ENCODE peak calls at places on chromosomes 4 and X, in four cellular contexts. I, D, A and W are unnamed samples.

GRCh38 chrX:38260231-38260630 is 39.6 kb upstream of the SRPX start:
- DNase-seq in I (peak; percentile 6), D (no peak), A (no peak), W (peak; percentile 49)

GRCh38 chrX:72685810-72686465 is 28.2 kb downstream of the PHKA1 start:
- DNase-seq in I (no peak), D (no peak), A (no peak), W (no peak)

GRCh38 chr4:87220094-87220831 is at the start of gene KLHL8:
- DNase-seq in I (peak; percentile 86), D (peak; percentile 97), A (peak; percentile 85), W (peak; percentile 96)

GRCh38 chrX:20680998-20681397 is 414.3 kb upstream of the RPS6KA3 start:
- DNase-seq in I (no peak), D (no peak), A (no peak), W (no peak)

GRCh38 chr4:8909548-8909947 is 37.9 kb upstream of the HMX1 start:
- DNase-seq in I (no peak), D (no peak), A (no peak), W (no peak)

GRCh38 chr4:7902101-7902553 is 37.5 kb downstream of the AFAP1 start:
- DNase-seq in I (no peak), D (no peak), A (no peak), W (no peak)

GRCh38 chr4:93466440-93466839 is 362.1 kb upstream of the ATOH1 start:
- DNase-seq in I (peak; percentile 3), D (no peak), A (no peak), W (no peak)

GRCh38 chr4:159075531-159075932 is 27.3 kb upstream of the RAPGEF2 start:
- DNase-seq in I (no peak), D (no peak), A (no peak), W (no peak)

GRCh38 chr4:165788686-165789463 is 84.2 kb upstream of the TLL1 start:
- DNase-seq in I (no peak), D (no peak), A (no peak), W (no peak)

GRCh38 chr4:81218206-81218605 is 3.2 kb upstream of the PRKG2 start:
- DNase-seq in I (no peak), D (no peak), A (no peak), W (no peak)

GRCh38 chr4:182806259-182807252 is 110.6 kb downstream of the DCTD start:
- DNase-seq in I (peak; percentile 95), D (peak; percentile 87), A (peak; percentile 84), W (peak; percentile 87)

GRCh38 chrX:123077671-123078070 is 106.4 kb upstream of the GRIA3 start:
- DNase-seq in I (no peak), D (no peak), A (no peak), W (no peak)

GRCh38 chrX:26918633-26919032 is 544.5 kb downstream of the PPP4R3C start:
- DNase-seq in I (peak; percentile 8), D (no peak), A (no peak), W (peak; percentile 3)

GRCh38 chr4:145679991-145680455 is at the start of gene C4orf51:
- DNase-seq in I (no peak), D (no peak), A (no peak), W (no peak)

GRCh38 chrX:63434665-63435064 is 83.5 kb upstream of the SPIN4 start:
- DNase-seq in I (peak; percentile 10), D (no peak), A (no peak), W (no peak)

GRCh38 chr4:126046081-126046614 is 731.4 kb downstream of the FAT4 start:
- DNase-seq in I (no peak), D (no peak), A (no peak), W (no peak)

GRCh38 chrX:44440006-44440405 is 96.5 kb upstream of the EFHC2 start:
- DNase-seq in I (no peak), D (no peak), A (no peak), W (no peak)

GRCh38 chr4:186137193-186137792 is 32.8 kb downstream of the FAM149A start:
- DNase-seq in I (no peak), D (no peak), A (no peak), W (no peak)

GRCh38 chr4:138951764-138952163 is 63.8 kb upstream of the NOCT start:
- DNase-seq in I (no peak), D (no peak), A (no peak), W (no peak)

GRCh38 chrX:119272882-119273806 is 37.1 kb downstream of the PGRMC1 start:
- DNase-seq in I (no peak), D (peak; percentile 76), A (no peak), W (no peak)
- TF ChIP-seq CTCF in I (no peak), D (peak; percentile 40), A (no peak), W (peak; percentile 4)

GRCh38 chr4:15684498-15684897 is 2.9 kb downstream of the FAM200B start:
- DNase-seq in I (no peak), D (no peak), A (no peak), W (no peak)

GRCh38 chr4:15681067-15681371 is 608 bp upstream of the FAM200B start:
- DNase-seq in I (no peak), D (no peak), A (no peak), W (no peak)

GRCh38 chr4:15682340-15682725 is 706 bp downstream of the FAM200B start:
- DNase-seq in I (no peak), D (no peak), A (no peak), W (no peak)

GRCh38 chr4:15682790-15683495 is 1.3 kb downstream of the FAM200B start:
- DNase-seq in I (no peak), D (no peak), A (no peak), W (no peak)

DNA sequence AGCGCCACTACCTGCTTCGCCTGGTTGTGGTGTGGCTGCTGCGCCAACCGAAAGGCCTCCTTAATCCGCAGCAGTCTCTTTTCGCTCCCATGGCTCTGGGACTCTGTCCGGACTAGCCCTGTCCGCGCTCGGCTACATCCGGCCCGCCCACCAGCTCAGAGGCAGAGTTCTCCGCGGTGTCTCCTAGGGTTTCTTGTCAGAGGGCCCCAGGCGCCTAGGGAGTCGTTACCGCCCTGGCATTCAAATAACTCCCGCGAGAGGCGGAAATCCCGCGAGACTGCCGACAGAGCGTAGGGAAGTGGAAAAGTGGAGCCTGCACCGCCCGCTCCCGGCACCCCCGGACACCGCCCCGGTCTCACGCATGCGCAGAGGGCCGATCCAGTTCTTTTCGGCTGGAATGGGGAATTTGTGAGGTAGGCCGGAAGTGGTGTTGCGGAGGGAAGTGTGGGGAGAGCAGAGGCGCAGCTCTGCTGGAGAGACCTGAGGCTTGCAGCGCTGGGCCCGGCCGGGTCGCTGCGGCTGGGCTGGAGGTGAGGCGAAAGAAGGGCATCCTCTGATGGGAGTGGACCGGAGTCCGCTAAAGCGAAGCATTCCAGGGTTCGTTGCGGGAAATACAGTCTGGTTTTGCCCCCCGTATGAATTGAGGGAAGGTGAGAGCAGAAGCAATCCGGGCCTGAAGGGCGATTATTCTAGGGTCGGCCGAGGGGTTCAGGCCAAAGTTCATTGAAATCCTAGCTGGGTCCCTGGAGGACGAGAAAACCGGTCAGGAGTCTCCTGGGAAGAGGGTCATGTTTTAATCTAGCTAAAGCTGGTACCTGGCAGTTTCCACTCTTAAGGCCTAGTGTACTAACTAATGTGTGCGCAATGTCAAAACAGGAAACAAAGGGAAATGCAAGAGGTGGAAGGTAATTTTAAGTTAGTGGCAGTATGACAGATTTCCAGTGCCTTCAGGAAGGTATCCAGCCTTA is at the start of gene FAM200B:
- DNase-seq in I (peak; percentile 100), D (peak; percentile 99), A (peak; percentile 99), W (peak; percentile 97)
- TF ChIP-seq CTCF in I (no peak), D (peak; percentile 51), A (peak; percentile 10), W (no peak)

DNA sequence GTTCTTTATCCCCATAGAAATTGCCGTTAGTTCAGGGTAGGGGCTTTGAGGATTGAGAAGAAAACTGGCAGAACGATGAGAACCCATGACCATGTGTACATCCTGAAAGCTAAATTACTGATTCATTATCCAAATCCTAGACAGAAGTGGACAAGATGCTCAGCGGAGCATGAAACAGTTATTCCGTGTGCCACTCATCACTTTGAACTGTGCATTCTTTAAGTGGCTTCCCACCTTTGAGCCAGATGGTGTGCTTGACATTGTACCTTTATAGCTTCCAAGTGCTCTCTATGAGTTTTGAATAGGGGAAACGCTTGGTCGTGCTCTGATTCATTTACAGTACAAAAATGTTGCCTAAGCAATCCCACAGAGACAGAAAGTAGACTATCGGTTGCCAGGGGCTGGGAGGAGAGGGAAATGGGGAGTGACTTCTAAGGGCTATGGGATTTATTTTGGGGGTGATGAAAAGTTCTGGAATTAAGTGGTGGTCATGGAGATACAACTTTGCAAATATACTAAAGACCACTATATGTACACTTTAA is 100.0 kb downstream of the DOCK11 start:
- DNase-seq in I (no peak), D (no peak), A (no peak), W (no peak)
- TF ChIP-seq CTCF in I (no peak), D (no peak), A (no peak), W (no peak)

GRCh38 chr4:140621161-140621560 is 52.4 kb upstream of the UCP1 start:
- DNase-seq in I (no peak), D (no peak), A (no peak), W (no peak)

GRCh38 chr4:140628016-140628415 is 59.3 kb upstream of the UCP1 start:
- DNase-seq in I (no peak), D (no peak), A (no peak), W (no peak)

GRCh38 chr4:140630246-140630645 is 61.5 kb upstream of the UCP1 start:
- DNase-seq in I (no peak), D (no peak), A (no peak), W (no peak)

GRCh38 chr4:140622333-140622958 is 53.7 kb upstream of the UCP1 start:
- DNase-seq in I (no peak), D (no peak), A (no peak), W (no peak)

GRCh38 chr4:140626982-140627381 is 58.2 kb upstream of the UCP1 start:
- DNase-seq in I (no peak), D (no peak), A (no peak), W (no peak)
- TF ChIP-seq CTCF in I (no peak), D (no peak), A (no peak), W (no peak)

DNA sequence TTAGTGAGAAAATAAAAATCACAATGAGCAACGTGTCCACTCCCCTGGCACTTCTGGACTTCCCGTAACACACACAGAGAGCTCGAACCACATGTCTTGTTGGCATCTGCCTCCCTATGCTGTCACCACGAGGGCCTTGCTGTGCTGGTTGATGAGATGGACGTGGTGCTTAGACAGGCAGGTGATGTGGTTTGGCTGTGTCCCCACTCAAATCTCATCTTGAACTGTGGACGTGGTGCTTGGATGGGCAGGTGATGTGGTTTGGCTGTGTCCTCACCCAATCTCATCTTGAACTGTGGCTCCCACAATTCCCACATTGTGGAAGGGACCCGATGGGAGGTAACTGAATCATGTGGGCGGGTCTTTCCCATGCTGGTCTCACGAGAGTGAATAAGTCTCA is 40.0 kb downstream of the FGFRL1 start:
- DNase-seq in I (no peak), D (no peak), A (peak; percentile 55), W (no peak)
- TF ChIP-seq CTCF in I (no peak), D (no peak), A (no peak), W (no peak)

GRCh38 chr4:43331226-43332078 is 438.9 kb downstream of the GRXCR1 start:
- DNase-seq in I (no peak), D (no peak), A (no peak), W (no peak)
- TF ChIP-seq CTCF in I (no peak), D (no peak), A (no peak), W (no peak)

DNA sequence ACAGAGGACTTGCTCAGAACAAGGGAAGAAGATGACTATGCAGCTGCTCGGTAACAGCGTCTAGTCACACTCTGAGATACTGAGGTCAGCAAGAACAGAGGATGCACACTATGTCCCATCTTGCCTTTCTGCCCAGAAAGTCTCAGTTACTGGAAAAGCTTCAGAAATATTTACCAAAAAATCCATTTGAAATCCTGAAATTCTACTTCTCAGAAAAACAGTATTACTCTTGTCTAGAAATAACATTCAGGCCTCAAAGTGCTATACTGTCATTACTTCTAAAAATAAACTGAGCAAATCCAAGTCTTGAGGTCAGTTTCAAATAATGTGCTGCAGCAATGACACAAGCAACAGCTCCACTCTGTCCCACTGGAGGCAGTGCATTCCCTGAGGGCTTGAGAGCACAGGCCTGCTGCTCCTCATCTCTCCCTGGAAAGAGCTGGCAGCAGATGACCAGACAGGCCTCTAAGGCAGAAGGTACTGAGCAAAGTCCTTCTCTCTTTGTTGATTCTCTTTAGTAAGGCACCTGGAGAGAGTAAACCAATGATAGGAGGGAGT is 76.9 kb downstream of the CAMK2D start:
- DNase-seq in I (no peak), D (no peak), A (no peak), W (no peak)
- TF ChIP-seq CTCF in I (no peak), D (no peak), A (no peak), W (peak; percentile 12)